ENCODE peak calls at places on chromosomes 3 and 15, in six cellular contexts. R is H9, D is IMR-90, A is mesendoderm, Z is H1, V is neuronal stem cell. K is an unnamed sample.

GRCh38 chr15:55774113-55774970 is 31.4 kb upstream of the PRTG start:
- DNase-seq in R (peak), D (peak), A (peak), Z (no peak), V (peak), K (peak)

GRCh38 chr3:157160652-157161480 is 919 bp upstream of the CCNL1 start:
- DNase-seq in R (peak), D (peak), A (peak), Z (no peak), V (no peak), K (peak)

GRCh38 chr3:32544894-32545293 is 25.8 kb downstream of the DYNC1LI1 start:
- DNase-seq in R (no peak), D (no peak), A (peak), Z (no peak), V (no peak), K (peak)

GRCh38 chr15:64354683-64355558 is 1.1 kb downstream of the CSNK1G1 start:
- DNase-seq in R (no peak), D (no peak), A (peak), Z (no peak), V (peak), K (no peak)

GRCh38 chr3:38578081-38578475 is 71.4 kb downstream of the SCN5A start:
- DNase-seq in R (no peak), D (no peak), A (no peak), Z (no peak), V (no peak), K (no peak)

GRCh38 chr3:52396907-52397591 is 47.9 kb downstream of the SEMA3G start:
- DNase-seq in R (no peak), D (no peak), A (no peak), Z (no peak), V (no peak), K (no peak)

GRCh38 chr15:58741032-58741431 is 8.5 kb downstream of the ADAM10 start:
- DNase-seq in R (no peak), D (no peak), A (no peak), Z (no peak), V (no peak), K (no peak)

GRCh38 chr3:21163961-21164360 is 587.0 kb downstream of the ZNF385D start:
- DNase-seq in R (no peak), D (no peak), A (no peak), Z (no peak), V (no peak), K (no peak)

GRCh38 chr3:81186412-81186811 is 575.0 kb downstream of the GBE1 start:
- DNase-seq in R (no peak), D (no peak), A (no peak), Z (no peak), V (no peak), K (no peak)

GRCh38 chr3:33186524-33187367 is 31.9 kb downstream of the SUSD5 start:
- DNase-seq in R (no peak), D (peak), A (no peak), Z (no peak), V (no peak), K (peak)

GRCh38 chr15:73631915-73632669 is 1.1 kb downstream of the NPTN start:
- DNase-seq in R (peak), D (peak), A (peak), Z (no peak), V (no peak), K (peak)

GRCh38 chr15:85932391-85932790 is 137.7 kb upstream of the KLHL25 start:
- DNase-seq in R (no peak), D (no peak), A (no peak), Z (no peak), V (no peak), K (no peak)

GRCh38 chr3:192915306-192915705 is 2.4 kb downstream of the MB21D2 start:
- DNase-seq in R (peak), D (peak), A (peak), Z (no peak), V (peak), K (peak)

DNA sequence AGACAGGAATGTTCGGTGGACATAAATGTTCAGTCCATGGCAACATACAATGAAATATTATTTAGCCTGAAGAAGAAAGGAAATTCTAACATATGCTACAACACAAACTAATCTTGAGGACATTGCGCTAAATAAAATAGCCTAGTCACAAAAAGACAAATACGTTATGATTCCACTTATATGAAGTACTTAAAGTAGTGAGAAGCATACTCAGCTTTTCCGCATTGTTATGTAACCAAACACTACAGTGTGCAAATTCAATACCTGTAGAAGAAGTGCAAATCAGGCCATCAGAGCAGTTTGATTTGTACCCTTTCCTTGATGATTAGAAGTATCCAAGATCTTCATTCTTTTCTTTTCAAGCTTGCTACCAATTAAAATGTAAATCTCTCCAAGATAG is 1023.4 kb upstream of the NR2F2 start:
- DNase-seq in R (no peak), D (no peak), A (no peak), Z (no peak), V (no peak), K (no peak)
- H3K27ac ChIP-seq in R (no peak), D (no peak), A (no peak), Z (no peak), V (no peak), K (no peak)

DNA sequence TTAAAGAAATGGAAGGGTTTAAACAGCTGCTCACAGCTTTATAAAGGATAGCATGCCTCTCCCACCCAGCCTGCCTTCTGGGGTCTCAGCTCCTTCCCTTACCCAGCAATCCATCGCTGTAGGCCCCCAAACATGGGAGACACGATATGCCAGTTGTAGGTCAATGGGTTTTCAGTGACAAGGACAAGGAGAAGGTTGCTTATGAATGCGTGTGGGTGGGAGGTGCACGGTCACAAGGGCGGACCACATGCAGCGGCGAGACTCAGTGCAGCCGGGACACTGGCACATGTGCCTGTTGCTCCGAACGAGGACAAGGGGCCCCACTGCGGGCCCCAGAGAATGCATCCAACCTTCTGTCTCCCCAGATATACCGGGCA is 67.0 kb downstream of the MGLL start:
- DNase-seq in R (no peak), D (no peak), A (no peak), Z (no peak), V (no peak), K (no peak)
- H2BK15ac ChIP-seq in R (no peak), D (no peak), A (no peak), Z (no peak), V (no peak), K (no peak)

DNA sequence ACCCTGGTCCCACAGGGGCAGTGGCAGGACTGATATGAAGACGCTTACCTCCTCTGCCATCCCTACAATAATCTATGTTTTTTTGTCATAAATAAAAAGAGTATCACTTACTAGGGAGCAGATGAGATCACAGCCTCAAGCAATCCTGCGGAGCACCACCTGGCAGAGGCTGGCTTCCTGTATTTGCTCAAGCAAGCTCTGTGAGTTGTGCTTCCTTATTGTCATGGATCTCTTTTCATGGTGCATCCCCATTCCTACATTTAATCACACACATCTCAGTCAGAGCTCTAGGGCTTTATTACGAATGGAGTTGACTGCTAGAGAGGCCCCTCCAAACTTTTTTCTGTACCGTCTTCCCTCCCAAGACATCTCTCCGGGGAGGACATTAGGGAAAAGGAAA is 186.0 kb downstream of the UBE2E2 start:
- DNase-seq in R (peak), D (no peak), A (peak), Z (peak), V (no peak), K (no peak)
- H3K27ac ChIP-seq in R (no peak), D (no peak), A (no peak), Z (peak), V (no peak), K (no peak)

GRCh38 chr3:184724662-184725061 is 12.8 kb upstream of the MAGEF1 start:
- DNase-seq in R (no peak), D (no peak), A (no peak), Z (no peak), V (no peak), K (no peak)

GRCh38 chr3:184726497-184726896 is 14.6 kb upstream of the MAGEF1 start:
- DNase-seq in R (no peak), D (no peak), A (no peak), Z (no peak), V (no peak), K (no peak)

GRCh38 chr3:184727357-184728060 is 15.6 kb upstream of the MAGEF1 start:
- DNase-seq in R (peak), D (peak), A (peak), Z (peak), V (peak), K (peak)

GRCh38 chr3:184719709-184720108 is 7.8 kb upstream of the MAGEF1 start:
- DNase-seq in R (no peak), D (no peak), A (no peak), Z (no peak), V (no peak), K (no peak)

DNA sequence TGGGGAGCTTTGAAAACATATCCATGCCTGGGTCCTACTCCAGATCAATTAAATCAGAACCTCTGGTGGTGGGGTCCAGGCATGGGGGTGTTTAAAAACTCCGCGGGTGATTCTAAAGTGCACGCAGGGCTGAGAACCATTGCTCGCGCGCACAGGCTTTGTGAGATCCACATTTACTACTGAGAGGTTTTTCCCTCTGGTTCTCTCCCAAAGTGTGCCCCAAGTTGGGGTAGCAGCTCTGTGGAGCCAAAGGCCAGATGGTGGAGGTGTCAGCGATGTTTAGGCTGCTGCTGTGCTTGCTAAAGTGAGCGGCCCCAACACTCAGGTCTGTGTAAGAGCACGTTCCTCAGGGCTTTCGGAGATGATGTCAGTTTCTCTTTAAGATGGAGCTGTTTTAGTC is 13.3 kb upstream of the MAGEF1 start:
- DNase-seq in R (no peak), D (no peak), A (peak), Z (no peak), V (no peak), K (no peak)
- H2BK15ac ChIP-seq in R (no peak), D (no peak), A (no peak), Z (no peak), V (no peak), K (no peak)

GRCh38 chr3:13149331-13150203 is 76.3 kb upstream of the IQSEC1 start:
- DNase-seq in R (no peak), D (no peak), A (no peak), Z (no peak), V (no peak), K (no peak)
- H3K27ac ChIP-seq in R (no peak), D (no peak), A (no peak), Z (no peak), V (no peak), K (no peak)

GRCh38 chr15:33670567-33670966 is 297.7 kb upstream of the CHRM5 start:
- DNase-seq in R (no peak), D (no peak), A (no peak), Z (no peak), V (no peak), K (no peak)

GRCh38 chr15:33675246-33675645 is 293.1 kb upstream of the CHRM5 start:
- DNase-seq in R (no peak), D (no peak), A (peak), Z (no peak), V (peak), K (no peak)

DNA sequence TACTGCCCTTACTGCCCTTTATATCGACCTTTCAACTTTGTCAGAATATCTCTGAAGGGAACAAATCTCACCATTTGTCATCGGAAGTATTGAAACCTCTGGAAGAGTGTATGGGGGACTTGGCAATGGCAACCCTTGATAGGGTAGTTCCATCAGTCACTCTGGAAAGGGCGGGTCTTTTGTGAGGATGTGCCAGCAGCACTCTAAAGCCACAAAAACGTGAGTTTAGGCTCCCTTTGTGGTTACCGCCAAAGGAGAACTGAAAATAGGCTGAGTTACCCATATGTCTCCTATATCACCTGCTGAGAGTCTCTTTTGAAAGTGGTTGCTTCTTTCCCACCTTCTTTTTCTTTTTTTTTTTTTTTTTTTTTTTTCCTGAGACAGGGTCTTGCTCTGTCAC is 296.8 kb upstream of the CHRM5 start:
- DNase-seq in R (no peak), D (no peak), A (no peak), Z (no peak), V (no peak), K (no peak)
- H2BK15ac ChIP-seq in R (no peak), D (no peak), A (no peak), Z (no peak), V (no peak), K (no peak)

GRCh38 chr3:63990733-63991132 is 32.6 kb downstream of the PSMD6 start:
- DNase-seq in R (no peak), D (no peak), A (no peak), Z (no peak), V (no peak), K (no peak)
- H3K27ac ChIP-seq in R (no peak), D (no peak), A (no peak), Z (no peak), V (no peak), K (no peak)